ENCODE peak calls at places on chromosomes 3 and 15, in seven cellular contexts. E is cardiac muscle cell, S is WERI-Rb-1, V is A673, X is A549, Z is Panc1, K is HFF-Myc. G is an unnamed sample.
A peak's percentile ranks its signal among the peaks of the same experiment; 100 is the strongest.

GRCh38 chr15:64426845-64427465 is 33.4 kb upstream of the ZNF609 start:
- DNase-seq in E (peak; percentile 75), S (peak; percentile 7), V (peak; percentile 67), X (peak; percentile 26), Z (peak; percentile 2), K (no peak), G (peak; percentile 18)

GRCh38 chr3:77325702-77326101 is 285.8 kb downstream of the ROBO2 start:
- DNase-seq in E (no peak), S (no peak), V (no peak), X (no peak), Z (no peak), K (no peak), G (no peak)

GRCh38 chr3:31341130-31341529 is 191.6 kb upstream of the STT3B start:
- DNase-seq in E (no peak), S (peak; percentile 21), V (no peak), X (peak; percentile 13), Z (no peak), K (no peak), G (peak; percentile 13)

GRCh38 chr3:50264389-50264963 is 4.5 kb upstream of the SEMA3B start:
- DNase-seq in E (peak; percentile 95), S (peak; percentile 76), V (peak; percentile 67), X (peak; percentile 84), Z (no peak), K (peak; percentile 65), G (peak; percentile 93)

GRCh38 chr3:42970557-42970956 is 8.6 kb upstream of the GASK1A start:
- DNase-seq in E (no peak), S (no peak), V (no peak), X (no peak), Z (no peak), K (no peak), G (no peak)

GRCh38 chr3:146577662-146578061 is 27.5 kb downstream of the PLSCR5 start:
- DNase-seq in E (peak; percentile 84), S (peak; percentile 18), V (peak; percentile 62), X (peak; percentile 70), Z (no peak), K (no peak), G (no peak)

GRCh38 chr3:50297896-50298725 is 1.1 kb downstream of the HYAL3 start:
- DNase-seq in E (no peak), S (no peak), V (no peak), X (no peak), Z (no peak), K (no peak), G (no peak)

GRCh38 chr15:45849136-45849535 is 214.3 kb downstream of the SQOR start:
- DNase-seq in E (no peak), S (no peak), V (no peak), X (no peak), Z (no peak), K (no peak), G (no peak)

GRCh38 chr15:62122249-62122648 is 42.8 kb downstream of the C2CD4B start:
- DNase-seq in E (no peak), S (no peak), V (no peak), X (no peak), Z (no peak), K (no peak), G (no peak)

GRCh38 chr15:92082217-92082843 is 228.8 kb downstream of the SLCO3A1 start:
- DNase-seq in E (peak; percentile 88), S (peak; percentile 61), V (peak; percentile 84), X (peak; percentile 76), Z (no peak), K (peak; percentile 26), G (peak; percentile 71)

GRCh38 chr3:58052373-58053273 is 44.4 kb downstream of the FLNB start:
- DNase-seq in E (peak; percentile 95), S (no peak), V (peak; percentile 51), X (peak; percentile 85), Z (peak; percentile 87), K (peak; percentile 89), G (peak; percentile 60)

GRCh38 chr3:152071924-152072323 is 196.8 kb upstream of the MBNL1 start:
- DNase-seq in E (peak; percentile 81), S (no peak), V (peak; percentile 64), X (peak; percentile 30), Z (no peak), K (no peak), G (peak; percentile 14)

GRCh38 chr15:48469271-48469670 is 138.0 kb downstream of the DUT start:
- DNase-seq in E (peak; percentile 19), S (no peak), V (no peak), X (no peak), Z (no peak), K (no peak), G (no peak)

GRCh38 chr3:52026016-52026415 is 30.3 kb upstream of the RPL29 start:
- DNase-seq in E (no peak), S (peak; percentile 87), V (no peak), X (no peak), Z (no peak), K (no peak), G (no peak)

GRCh38 chr3:33911525-33912322 is 113.3 kb downstream of the PDCD6IP start:
- DNase-seq in E (peak; percentile 16), S (no peak), V (no peak), X (peak; percentile 41), Z (no peak), K (no peak), G (no peak)

GRCh38 chr15:40906947-40907802 is 12.9 kb downstream of the VPS18 start:
- DNase-seq in E (peak; percentile 51), S (peak; percentile 63), V (peak; percentile 77), X (no peak), Z (no peak), K (no peak), G (no peak)

GRCh38 chr3:25533365-25533764 is 105.3 kb downstream of the RARB start:
- DNase-seq in E (no peak), S (no peak), V (no peak), X (no peak), Z (no peak), K (no peak), G (no peak)

GRCh38 chr3:12972791-12973702 is 100.2 kb downstream of the IQSEC1 start:
- DNase-seq in E (no peak), S (no peak), V (no peak), X (no peak), Z (no peak), K (no peak), G (no peak)

GRCh38 chr3:142972092-142972753 is 8.7 kb upstream of the PAQR9 start:
- DNase-seq in E (no peak), S (no peak), V (no peak), X (no peak), Z (no peak), K (no peak), G (no peak)

GRCh38 chr3:142977399-142977728 is 13.9 kb upstream of the PAQR9 start:
- DNase-seq in E (no peak), S (no peak), V (no peak), X (peak; percentile 75), Z (no peak), K (no peak), G (no peak)

GRCh38 chr3:142976621-142977398 is 13.3 kb upstream of the PAQR9 start:
- DNase-seq in E (peak; percentile 95), S (no peak), V (peak; percentile 39), X (peak; percentile 96), Z (peak; percentile 89), K (peak; percentile 86), G (no peak)

GRCh38 chr3:142973217-142974009 is 9.9 kb upstream of the PAQR9 start:
- DNase-seq in E (no peak), S (no peak), V (no peak), X (no peak), Z (no peak), K (no peak), G (no peak)

GRCh38 chr3:142975316-142975995 is 12.0 kb upstream of the PAQR9 start:
- DNase-seq in E (no peak), S (no peak), V (no peak), X (peak; percentile 22), Z (no peak), K (no peak), G (no peak)
- TF ChIP-seq CTCF in E (no peak), S (peak; percentile 34), V (no peak), X (peak; percentile 9), Z (peak; percentile 63), K (no peak), G (peak; percentile 23)

DNA sequence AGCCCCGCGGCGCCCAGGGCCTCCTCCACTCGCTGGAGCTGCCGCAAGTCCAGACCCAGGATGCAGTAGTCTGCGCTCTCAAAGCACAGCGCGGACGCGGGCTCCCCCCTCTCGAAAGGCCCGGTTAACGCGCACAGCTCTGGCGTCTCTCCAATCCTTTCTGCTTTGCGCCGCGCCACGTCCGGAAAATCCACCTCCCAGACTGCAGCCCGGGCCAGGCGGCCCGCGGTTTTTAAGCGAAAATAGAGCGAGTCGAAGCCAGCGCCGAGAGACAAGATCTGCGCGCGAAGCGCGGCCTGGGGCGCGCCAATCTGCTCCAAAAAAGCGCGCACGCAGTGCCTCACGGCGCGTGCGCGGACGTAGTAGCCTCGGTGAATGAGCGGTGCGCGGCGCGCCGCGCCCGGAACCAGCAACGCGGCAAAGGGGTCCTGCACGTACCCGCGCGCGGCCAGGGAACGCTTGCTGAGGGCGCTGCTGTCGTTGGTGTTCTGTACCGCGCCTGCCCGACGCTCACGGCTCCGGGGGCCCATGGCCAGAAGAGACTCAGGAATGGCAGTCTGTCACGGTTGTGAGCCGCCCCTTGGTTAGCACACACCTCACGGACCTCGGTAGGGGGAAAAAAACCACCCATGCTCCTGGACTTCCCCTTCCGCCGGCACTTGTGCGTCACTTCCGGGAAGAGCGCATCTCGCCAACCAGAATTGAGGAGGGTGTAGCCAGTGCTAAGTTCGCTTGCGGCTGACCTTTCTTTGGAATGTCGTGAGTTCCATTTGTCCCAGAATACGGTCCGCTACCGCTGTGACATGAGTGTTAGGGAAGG is at the start of gene LCMT2:
- DNase-seq in E (peak; percentile 96), S (peak; percentile 91), V (peak; percentile 97), X (peak; percentile 93), Z (peak; percentile 89), K (peak; percentile 87), G (peak; percentile 91)
- TF ChIP-seq CTCF in E (no peak), S (no peak), V (no peak), X (no peak), Z (no peak), K (no peak), G (no peak)

DNA sequence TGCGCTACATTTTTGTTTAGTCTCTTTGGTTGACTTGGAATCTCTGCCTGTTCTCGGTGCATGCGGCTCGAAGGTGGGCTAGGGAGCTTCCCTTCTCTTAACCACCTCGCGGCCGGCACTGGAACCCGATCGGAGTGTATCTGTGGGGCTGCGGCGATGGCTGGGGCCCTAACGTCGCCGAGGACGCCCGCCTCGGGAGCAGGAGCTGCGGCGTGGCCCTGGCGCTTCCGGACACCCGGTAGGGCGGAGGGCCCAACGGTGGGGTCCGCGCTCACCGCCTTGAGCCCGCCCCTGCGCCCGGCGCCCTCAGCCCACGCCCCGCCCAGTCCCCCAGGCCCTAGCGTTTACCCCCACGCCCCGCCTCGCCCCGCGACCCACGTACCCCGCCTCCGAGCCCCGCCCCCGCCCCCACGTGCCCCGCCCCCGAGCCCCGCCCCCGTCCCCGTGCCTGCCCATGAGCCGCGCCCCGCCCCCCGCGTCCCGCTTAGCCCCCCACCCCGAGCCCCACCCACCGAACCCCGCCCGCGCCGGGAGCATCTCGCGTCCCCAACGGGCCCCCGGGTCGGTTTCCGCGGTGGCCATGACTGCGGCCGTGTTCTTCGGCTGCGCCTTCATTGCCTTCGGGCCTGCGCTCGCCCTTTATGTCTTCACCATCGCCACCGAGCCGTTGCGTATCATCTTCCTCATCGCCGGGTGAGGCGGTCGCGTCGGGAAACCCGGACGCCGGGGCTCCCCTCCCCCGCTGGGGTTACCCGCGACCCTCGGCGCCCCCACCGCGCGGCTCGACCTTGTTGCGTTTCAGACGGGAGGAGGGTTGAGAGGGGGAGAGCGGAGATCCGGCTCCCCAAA is at the start of gene APH1B:
- DNase-seq in E (peak; percentile 81), S (peak; percentile 83), V (peak; percentile 83), X (peak; percentile 83), Z (no peak), K (no peak), G (peak; percentile 86)
- TF ChIP-seq CTCF in E (no peak), S (no peak), V (no peak), X (no peak), Z (no peak), K (no peak), G (no peak)

GRCh38 chr3:138467905-138468304 is 33.5 kb downstream of the ESYT3 start:
- DNase-seq in E (no peak), S (no peak), V (no peak), X (no peak), Z (no peak), K (no peak), G (no peak)
- TF ChIP-seq CTCF in E (no peak), S (no peak), V (no peak), X (no peak), Z (no peak), K (no peak), G (no peak)